ENCODE peak calls at places on chromosomes 7 and 10, in five cellular contexts. One of them, this sample, is unnamed.

GRCh38 chr10:99945286-99945685 is 64.5 kb downstream of the DNMBP start:
- DNase-seq in osteoblast: peak; percentile 92
- DNase-seq in PC-3: peak; percentile 80
- DNase-seq in hepatocyte: peak; percentile 54
- DNase-seq in SK-N-SH: no peak
- DNase-seq in this sample: peak; percentile 93

GRCh38 chr7:134120405-134120804 is 6.7 kb upstream of the LRGUK start:
- DNase-seq in osteoblast: peak; percentile 37
- DNase-seq in PC-3: no peak
- DNase-seq in hepatocyte: no peak
- DNase-seq in SK-N-SH: no peak
- DNase-seq in this sample: no peak

GRCh38 chr7:112359086-112359485 is 91.2 kb upstream of the IFRD1 start:
- DNase-seq in osteoblast: no peak
- DNase-seq in PC-3: no peak
- DNase-seq in hepatocyte: no peak
- DNase-seq in SK-N-SH: no peak
- DNase-seq in this sample: no peak

GRCh38 chr10:91198781-91199180 is 21.7 kb upstream of the PCGF5 start:
- DNase-seq in osteoblast: no peak
- DNase-seq in PC-3: no peak
- DNase-seq in hepatocyte: peak; percentile 39
- DNase-seq in SK-N-SH: no peak
- DNase-seq in this sample: peak; percentile 94

GRCh38 chr7:55288070-55288824 is 76.9 kb upstream of the LANCL2 start:
- DNase-seq in osteoblast: no peak
- DNase-seq in PC-3: no peak
- DNase-seq in hepatocyte: no peak
- DNase-seq in SK-N-SH: no peak
- DNase-seq in this sample: peak; percentile 11

GRCh38 chr10:100075426-100076220 is 6.0 kb downstream of the CPN1 start:
- DNase-seq in osteoblast: no peak
- DNase-seq in PC-3: no peak
- DNase-seq in hepatocyte: no peak
- DNase-seq in SK-N-SH: no peak
- DNase-seq in this sample: no peak

GRCh38 chr7:91126762-91127161 is 137.5 kb upstream of the FZD1 start:
- DNase-seq in osteoblast: no peak
- DNase-seq in PC-3: no peak
- DNase-seq in hepatocyte: no peak
- DNase-seq in SK-N-SH: no peak
- DNase-seq in this sample: no peak

GRCh38 chr10:76136876-76137420 is 705.5 kb downstream of the LRMDA start:
- DNase-seq in osteoblast: no peak
- DNase-seq in PC-3: no peak
- DNase-seq in hepatocyte: no peak
- DNase-seq in SK-N-SH: no peak
- DNase-seq in this sample: no peak

GRCh38 chr10:23696476-23696875 is 257.6 kb downstream of the OTUD1 start:
- DNase-seq in osteoblast: no peak
- DNase-seq in PC-3: peak; percentile 39
- DNase-seq in hepatocyte: no peak
- DNase-seq in SK-N-SH: no peak
- DNase-seq in this sample: no peak

GRCh38 chr10:16768702-16769101 is 48.5 kb downstream of the RSU1 start:
- DNase-seq in osteoblast: no peak
- DNase-seq in PC-3: no peak
- DNase-seq in hepatocyte: no peak
- DNase-seq in SK-N-SH: no peak
- DNase-seq in this sample: no peak

GRCh38 chr7:129169705-129170319 is 18.6 kb upstream of the SMO start:
- DNase-seq in osteoblast: peak; percentile 43
- DNase-seq in PC-3: no peak
- DNase-seq in hepatocyte: no peak
- DNase-seq in SK-N-SH: no peak
- DNase-seq in this sample: no peak

GRCh38 chr10:75605096-75605495 is 173.7 kb downstream of the LRMDA start:
- DNase-seq in osteoblast: no peak
- DNase-seq in PC-3: no peak
- DNase-seq in hepatocyte: no peak
- DNase-seq in SK-N-SH: no peak
- DNase-seq in this sample: no peak

GRCh38 chr10:101223274-101224059 is 5.8 kb downstream of the LBX1 start:
- DNase-seq in osteoblast: peak; percentile 80
- DNase-seq in PC-3: no peak
- DNase-seq in hepatocyte: no peak
- DNase-seq in SK-N-SH: peak; percentile 48
- DNase-seq in this sample: no peak

GRCh38 chr10:26567349-26567721 is 129.2 kb downstream of the APBB1IP start:
- DNase-seq in osteoblast: peak; percentile 64
- DNase-seq in PC-3: no peak
- DNase-seq in hepatocyte: no peak
- DNase-seq in SK-N-SH: peak; percentile 51
- DNase-seq in this sample: no peak

GRCh38 chr10:1187151-1187854 is 131.1 kb downstream of the WDR37 start:
- DNase-seq in osteoblast: no peak
- DNase-seq in PC-3: no peak
- DNase-seq in hepatocyte: no peak
- DNase-seq in SK-N-SH: no peak
- DNase-seq in this sample: no peak

GRCh38 chr10:71394926-71395562 is 1.7 kb upstream of the CDH23 start:
- DNase-seq in osteoblast: no peak
- DNase-seq in PC-3: no peak
- DNase-seq in hepatocyte: no peak
- DNase-seq in SK-N-SH: no peak
- DNase-seq in this sample: no peak

GRCh38 chr10:100508691-100509150 is 10.9 kb downstream of the SEC31B start:
- DNase-seq in osteoblast: no peak
- DNase-seq in PC-3: peak; percentile 67
- DNase-seq in hepatocyte: peak; percentile 70
- DNase-seq in SK-N-SH: peak; percentile 70
- DNase-seq in this sample: peak; percentile 52

GRCh38 chr7:123748171-123748733 is 551 bp downstream of the WASL start:
- DNase-seq in osteoblast: peak; percentile 80
- DNase-seq in PC-3: peak; percentile 28
- DNase-seq in hepatocyte: peak; percentile 68
- DNase-seq in SK-N-SH: peak; percentile 81
- DNase-seq in this sample: peak; percentile 42

GRCh38 chr7:1056006-1056784 is 11.8 kb downstream of the GPR146 start:
- DNase-seq in osteoblast: peak; percentile 89
- DNase-seq in PC-3: no peak
- DNase-seq in hepatocyte: no peak
- DNase-seq in SK-N-SH: peak; percentile 72
- DNase-seq in this sample: no peak

GRCh38 chr7:157977306-157977705 is 610.3 kb downstream of the PTPRN2 start:
- DNase-seq in osteoblast: peak; percentile 31
- DNase-seq in PC-3: no peak
- DNase-seq in hepatocyte: no peak
- DNase-seq in SK-N-SH: no peak
- DNase-seq in this sample: no peak

GRCh38 chr7:2107386-2108085 is 125.2 kb downstream of the MAD1L1 start:
- DNase-seq in osteoblast: no peak
- DNase-seq in PC-3: no peak
- DNase-seq in hepatocyte: no peak
- DNase-seq in SK-N-SH: peak; percentile 75
- DNase-seq in this sample: no peak

GRCh38 chr7:31883761-31884164 is 186.4 kb downstream of the PDE1C start:
- DNase-seq in osteoblast: peak; percentile 45
- DNase-seq in PC-3: peak; percentile 77
- DNase-seq in hepatocyte: no peak
- DNase-seq in SK-N-SH: no peak
- DNase-seq in this sample: peak; percentile 83

GRCh38 chr10:28137907-28138880 is 139.3 kb upstream of the ODAD2 start:
- DNase-seq in osteoblast: no peak
- DNase-seq in PC-3: peak; percentile 55
- DNase-seq in hepatocyte: no peak
- DNase-seq in SK-N-SH: no peak
- DNase-seq in this sample: no peak

GRCh38 chr7:34091330-34091917 is 186.1 kb downstream of the BMPER start:
- DNase-seq in osteoblast: no peak
- DNase-seq in PC-3: peak; percentile 63
- DNase-seq in hepatocyte: peak; percentile 49
- DNase-seq in SK-N-SH: peak; percentile 33
- DNase-seq in this sample: peak; percentile 77

GRCh38 chr7:40220421-40220911 is 85.7 kb downstream of the SUGCT start:
- DNase-seq in osteoblast: no peak
- DNase-seq in PC-3: peak; percentile 36
- DNase-seq in hepatocyte: no peak
- DNase-seq in SK-N-SH: no peak
- DNase-seq in this sample: peak; percentile 35

GRCh38 chr10:91992026-91992425 is 68.5 kb downstream of the BTAF1 start:
- DNase-seq in osteoblast: no peak
- DNase-seq in PC-3: no peak
- DNase-seq in hepatocyte: peak; percentile 8
- DNase-seq in SK-N-SH: no peak
- DNase-seq in this sample: no peak

GRCh38 chr10:43036581-43037428 is 40.1 kb upstream of the RET start:
- DNase-seq in osteoblast: peak; percentile 77
- DNase-seq in PC-3: no peak
- DNase-seq in hepatocyte: no peak
- DNase-seq in SK-N-SH: no peak
- DNase-seq in this sample: no peak

GRCh38 chr10:122490786-122491680 is 29.7 kb downstream of the HTRA1 start:
- DNase-seq in osteoblast: no peak
- DNase-seq in PC-3: no peak
- DNase-seq in hepatocyte: no peak
- DNase-seq in SK-N-SH: no peak
- DNase-seq in this sample: no peak

GRCh38 chr10:118332247-118332646 is 9.9 kb downstream of the FAM204A start:
- DNase-seq in osteoblast: no peak
- DNase-seq in PC-3: no peak
- DNase-seq in hepatocyte: no peak
- DNase-seq in SK-N-SH: no peak
- DNase-seq in this sample: no peak

DNA sequence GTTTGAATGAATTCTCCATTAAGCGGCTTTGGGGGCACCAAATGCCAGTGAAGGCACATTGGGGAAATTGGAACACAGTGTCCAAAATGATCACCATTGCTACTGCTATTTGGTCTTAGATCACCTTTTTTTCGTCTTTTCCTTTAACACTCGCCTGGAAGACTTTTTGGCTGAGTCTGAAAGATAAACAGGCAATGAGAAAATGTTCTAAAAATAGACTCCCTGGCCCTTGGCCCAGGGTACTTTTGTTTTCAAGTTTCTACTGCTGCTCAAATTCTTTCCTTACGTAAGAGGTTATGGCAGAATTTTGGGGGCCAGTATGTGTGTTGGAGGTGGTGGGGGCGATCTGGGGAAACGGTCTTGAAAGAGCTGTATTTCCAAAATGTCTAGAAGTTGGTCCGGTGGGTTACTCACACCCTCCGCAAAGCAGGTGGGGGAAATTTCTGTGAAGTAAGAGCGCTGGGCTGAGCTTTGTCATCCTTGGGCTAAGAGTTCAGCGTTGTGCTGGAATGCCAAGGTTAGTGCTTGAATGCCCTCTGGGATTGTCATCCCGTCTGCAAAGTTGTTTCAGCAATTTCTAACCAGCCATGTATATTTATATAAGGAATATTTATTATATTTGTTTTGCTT is 1.3 kb upstream of the ITPRIP start:
- DNase-seq in osteoblast: peak; percentile 87
- DNase-seq in PC-3: peak; percentile 66
- DNase-seq in hepatocyte: peak; percentile 61
- DNase-seq in SK-N-SH: no peak
- DNase-seq in this sample: peak; percentile 85
- H2AFZ ChIP-seq in osteoblast: peak overlapping the region; percentile 47
- H2AFZ ChIP-seq in PC-3: peak overlapping the region; percentile 90
- H2AFZ ChIP-seq in hepatocyte: peak overlapping the region; percentile 95
- H2AFZ ChIP-seq in SK-N-SH: peak overlapping the region; percentile 85
- H2AFZ ChIP-seq in this sample: peak overlapping the region; percentile 19

GRCh38 chr7:50069613-50070012 is 23.4 kb downstream of the ZPBP start:
- DNase-seq in osteoblast: no peak
- DNase-seq in PC-3: peak; percentile 35
- DNase-seq in hepatocyte: no peak
- DNase-seq in SK-N-SH: no peak
- DNase-seq in this sample: peak; percentile 24

GRCh38 chr7:50068850-50069551 is 24.0 kb downstream of the ZPBP start:
- DNase-seq in osteoblast: no peak
- DNase-seq in PC-3: peak; percentile 85
- DNase-seq in hepatocyte: peak; percentile 58
- DNase-seq in SK-N-SH: no peak
- DNase-seq in this sample: no peak

GRCh38 chr7:50073093-50073492 is 20.0 kb downstream of the ZPBP start:
- DNase-seq in osteoblast: no peak
- DNase-seq in PC-3: no peak
- DNase-seq in hepatocyte: no peak
- DNase-seq in SK-N-SH: no peak
- DNase-seq in this sample: no peak

GRCh38 chr7:50068026-50068425 is 25.0 kb downstream of the ZPBP start:
- DNase-seq in osteoblast: no peak
- DNase-seq in PC-3: peak; percentile 49
- DNase-seq in hepatocyte: no peak
- DNase-seq in SK-N-SH: no peak
- DNase-seq in this sample: peak; percentile 6
- H2AFZ ChIP-seq in osteoblast: peak overlapping the region; percentile 71
- H2AFZ ChIP-seq in PC-3: peak overlapping the region; percentile 88
- H2AFZ ChIP-seq in hepatocyte: peak overlapping the region; percentile 29
- H2AFZ ChIP-seq in SK-N-SH: peak overlapping the region; percentile 84
- H2AFZ ChIP-seq in this sample: no peak overlapping the region

DNA sequence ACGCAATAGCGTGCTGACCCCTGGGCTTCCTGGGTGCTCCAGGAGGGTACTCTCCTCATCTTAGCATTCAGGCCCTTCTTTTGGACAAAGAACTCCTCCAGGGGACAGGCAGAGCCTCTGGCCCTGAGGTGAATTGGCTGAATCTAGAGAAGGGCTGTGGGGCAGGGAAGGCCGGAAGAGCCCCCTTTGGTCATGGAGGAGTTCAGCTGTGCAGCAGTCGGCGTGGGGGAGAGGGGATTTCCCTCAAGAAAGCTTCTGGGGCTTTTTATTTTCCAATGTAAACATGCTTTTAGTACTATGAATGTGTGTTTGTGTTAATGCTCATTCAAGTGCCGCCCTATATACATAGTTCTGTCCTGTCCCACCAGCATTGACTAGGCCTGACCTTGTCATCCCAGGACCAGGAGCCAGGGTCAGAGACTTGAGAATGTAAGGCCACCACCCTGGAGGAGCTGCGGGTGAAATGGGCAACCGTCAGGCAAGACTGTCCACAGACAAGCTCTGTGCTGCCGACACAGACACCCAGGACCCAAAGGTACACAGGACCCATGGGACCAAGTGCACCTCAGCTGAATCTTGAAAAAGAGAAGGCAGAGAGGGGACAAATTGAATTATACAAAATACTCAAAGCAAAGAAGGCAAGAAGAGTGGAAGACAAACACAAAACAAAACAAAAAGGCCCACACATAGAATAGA is 38.7 kb downstream of the FIGNL1 start:
- DNase-seq in osteoblast: no peak
- DNase-seq in PC-3: no peak
- DNase-seq in hepatocyte: no peak
- DNase-seq in SK-N-SH: no peak
- DNase-seq in this sample: no peak
- H2AFZ ChIP-seq in osteoblast: no peak overlapping the region
- H2AFZ ChIP-seq in PC-3: no peak overlapping the region
- H2AFZ ChIP-seq in hepatocyte: no peak overlapping the region
- H2AFZ ChIP-seq in SK-N-SH: no peak overlapping the region
- H2AFZ ChIP-seq in this sample: no peak overlapping the region

GRCh38 chr7:43462836-43463235 is 120.1 kb upstream of the STK17A start:
- DNase-seq in osteoblast: no peak
- DNase-seq in PC-3: no peak
- DNase-seq in hepatocyte: no peak
- DNase-seq in SK-N-SH: no peak
- DNase-seq in this sample: no peak
- H2AFZ ChIP-seq in osteoblast: peak overlapping the region; percentile 20
- H2AFZ ChIP-seq in PC-3: no peak overlapping the region
- H2AFZ ChIP-seq in hepatocyte: no peak overlapping the region
- H2AFZ ChIP-seq in SK-N-SH: no peak overlapping the region
- H2AFZ ChIP-seq in this sample: no peak overlapping the region